ENCODE peak calls at places on chromosome 17, in nine cellular contexts. T is stimulated activated CD4-positive, alpha-beta T cell treated with anti-CD3 and anti-CD28 coated beads, Interleukin-2, amount 100 ng/mL, for 24 hours; E is T-helper 17 cell; G is testis; W is activated T-helper 1 cell treated with anti-CD3 and anti-CD28 coated beads, Interleukin-2, amount 50 U/mL, for 16 hours; F is NCI-H510A treated with DMSO at 0.1 percent for 48 hours; V is NCI-H2171 treated with DMSO at 0.1 percent for 48 hours; A is B cell; K is NCI-H1417 treated with DMSO at 0.1 percent for 48 hours. Y is an unnamed sample.

GRCh38 chr17:50676065-50676975 is 31.4 kb downstream of the ANKRD40 start:
- DNase-seq in T (no peak), W (no peak), K (no peak), E (no peak), F (no peak), V (no peak), A (no peak), G (no peak), Y (no peak)

GRCh38 chr17:996554-997344 is at the start of gene TIMM22:
- DNase-seq in E (peak; percentile 86), A (peak; percentile 98), V (peak; percentile 97), G (peak; percentile 96), T (peak; percentile 92), F (peak; percentile 87), K (peak; percentile 57), W (peak; percentile 83), Y (peak; percentile 97)

GRCh38 chr17:39699818-39700147 is at the start of gene ERBB2:
- DNase-seq in T (no peak), W (no peak), A (no peak), V (no peak), K (no peak), G (peak; percentile 67), F (no peak), E (no peak), Y (no peak)

GRCh38 chr17:36983618-36984017 is 34.9 kb downstream of the AATF start:
- DNase-seq in V (no peak), W (no peak), A (no peak), T (no peak), G (no peak), K (no peak), E (no peak), F (no peak), Y (no peak)

GRCh38 chr17:48240122-48240521 is 132.6 kb downstream of the SNX11 start:
- DNase-seq in V (no peak), A (no peak), K (no peak), W (no peak), F (no peak), E (no peak), G (no peak), T (no peak), Y (no peak)

GRCh38 chr17:80649672-80650338 is 105.2 kb downstream of the RPTOR start:
- DNase-seq in F (no peak), E (no peak), V (no peak), T (peak; percentile 84), G (no peak), K (no peak), A (no peak), W (peak; percentile 51), Y (peak; percentile 62)

GRCh38 chr17:34024303-34025178 is 230.5 kb upstream of the CCL2 start:
- DNase-seq in K (no peak), F (no peak), G (no peak), W (no peak), T (no peak), E (no peak), A (no peak), V (no peak), Y (no peak)

GRCh38 chr17:14845562-14846335 is 419.4 kb downstream of the PMP22 start:
- DNase-seq in F (no peak), W (no peak), K (no peak), A (no peak), G (no peak), V (no peak), T (no peak), E (no peak), Y (no peak)

GRCh38 chr17:79842656-79843474 is 3.6 kb upstream of the CBX4 start:
- DNase-seq in W (no peak), K (no peak), F (no peak), E (no peak), V (peak; percentile 28), T (no peak), A (peak; percentile 57), G (no peak), Y (peak; percentile 51)

GRCh38 chr17:46154151-46154816 is 38.9 kb downstream of the KANSL1 start:
- DNase-seq in F (no peak), W (no peak), E (no peak), V (no peak), T (peak; percentile 36), G (no peak), A (no peak), K (no peak), Y (no peak)

GRCh38 chr17:36846410-36847292 is 90.6 kb upstream of the LHX1 start:
- DNase-seq in E (no peak), W (no peak), A (no peak), T (no peak), K (no peak), V (no peak), F (no peak), G (no peak), Y (no peak)

GRCh38 chr17:36877774-36878173 is 59.5 kb upstream of the LHX1 start:
- DNase-seq in G (no peak), K (no peak), F (no peak), A (no peak), W (no peak), V (no peak), T (no peak), E (no peak), Y (no peak)

GRCh38 chr17:17028059-17028877 is 14.0 kb upstream of the MPRIP start:
- DNase-seq in G (peak; percentile 89), A (peak; percentile 16), E (no peak), T (no peak), F (no peak), V (no peak), W (no peak), K (no peak), Y (no peak)

GRCh38 chr17:65123757-65124675 is 13.2 kb upstream of the RGS9 start:
- DNase-seq in F (no peak), G (no peak), V (peak; percentile 75), A (peak; percentile 20), W (no peak), E (no peak), T (no peak), K (no peak), Y (no peak)

GRCh38 chr17:81085420-81085911 is 50.5 kb downstream of the BAIAP2 start:
- DNase-seq in F (no peak), T (no peak), W (no peak), K (no peak), G (no peak), A (no peak), V (no peak), E (no peak), Y (no peak)

GRCh38 chr17:78236362-78237127 is 5.1 kb downstream of the TMEM235 start:
- DNase-seq in K (no peak), A (no peak), W (no peak), E (no peak), V (no peak), G (no peak), F (no peak), T (no peak), Y (no peak)

GRCh38 chr17:48429156-48429555 is 858 bp downstream of the SKAP1 start:
- DNase-seq in G (no peak), V (no peak), W (no peak), K (no peak), E (no peak), F (no peak), T (no peak), A (no peak), Y (no peak)

GRCh38 chr17:57257213-57257873 is 1.0 kb downstream of the MSI2 start:
- DNase-seq in V (peak; percentile 46), F (no peak), T (peak; percentile 40), G (no peak), E (no peak), W (no peak), A (peak; percentile 44), K (no peak), Y (no peak)

GRCh38 chr17:57441270-57441600 is 184.9 kb downstream of the MSI2 start:
- DNase-seq in A (no peak), E (no peak), W (no peak), V (peak; percentile 54), K (no peak), F (no peak), G (no peak), T (no peak), Y (no peak)

GRCh38 chr17:40399185-40399584 is 18.5 kb downstream of the TOP2A start:
- DNase-seq in K (no peak), V (peak; percentile 68), W (no peak), T (no peak), E (no peak), A (peak; percentile 63), F (peak; percentile 14), G (no peak), Y (no peak)

GRCh38 chr17:60077672-60078519 is 825 bp downstream of the HEATR6 start:
- DNase-seq in E (no peak), F (peak; percentile 36), A (peak; percentile 31), V (no peak), G (no peak), W (peak; percentile 26), K (no peak), T (peak; percentile 68), Y (peak; percentile 36)

GRCh38 chr17:44191941-44192496 is 5.2 kb downstream of the TMUB2 start:
- DNase-seq in A (no peak), T (no peak), F (no peak), W (no peak), G (no peak), E (no peak), K (no peak), V (no peak), Y (no peak)

GRCh38 chr17:82871056-82871775 is 31.4 kb upstream of the ZNF750 start:
- DNase-seq in W (no peak), K (no peak), A (peak; percentile 89), G (no peak), E (no peak), V (no peak), T (peak; percentile 46), F (no peak), Y (peak; percentile 86)

GRCh38 chr17:78185981-78186688 is 717 bp downstream of the TK1 start:
- DNase-seq in K (no peak), E (no peak), V (no peak), A (no peak), F (peak; percentile 40), W (no peak), G (no peak), T (no peak), Y (no peak)

GRCh38 chr17:41404024-41404651 is 6.7 kb upstream of the KRT31 start:
- DNase-seq in A (no peak), W (peak; percentile 12), G (no peak), V (no peak), T (peak; percentile 54), K (no peak), F (peak; percentile 81), E (no peak), Y (no peak)

GRCh38 chr17:19574956-19575355 is 41.3 kb downstream of the SLC47A1 start:
- DNase-seq in V (no peak), K (no peak), F (no peak), A (no peak), E (no peak), G (no peak), W (no peak), T (no peak), Y (no peak)

GRCh38 chr17:66809408-66809807 is 25.5 kb upstream of the CACNG5 start:
- DNase-seq in W (no peak), E (no peak), A (no peak), T (no peak), K (no peak), G (no peak), F (no peak), V (no peak), Y (no peak)